ENCODE peak calls at places on chromosomes 13 and 19, in seven cellular contexts. O, Q, G, T, M, J and P are unnamed samples.

GRCh38 chr13:78323848-78324247 is 279.5 kb downstream of the POU4F1 start:
- DNase-seq in G (no peak), T (no peak), M (no peak), O (no peak), Q (no peak), J (no peak), P (no peak)

GRCh38 chr19:34236035-34236793 is 18.1 kb upstream of the GARRE1 start:
- DNase-seq in J (no peak), Q (no peak), O (no peak), T (no peak), M (peak; percentile 74), G (no peak), P (peak; percentile 82)

GRCh38 chr19:5665781-5666513 is 14.4 kb downstream of the MICOS13 start:
- DNase-seq in G (no peak), O (no peak), Q (no peak), T (no peak), J (peak; percentile 37), M (peak; percentile 52), P (peak; percentile 84)

GRCh38 chr13:106522898-106523525 is 12.4 kb downstream of the EFNB2 start:
- DNase-seq in Q (no peak), G (no peak), T (no peak), O (no peak), M (no peak), J (no peak), P (no peak)

GRCh38 chr19:35742121-35742724 is at the start of gene IGFLR1:
- DNase-seq in T (no peak), M (no peak), G (no peak), Q (no peak), O (no peak), J (peak; percentile 14), P (no peak)

GRCh38 chr19:4108767-4109625 is 14.9 kb downstream of the MAP2K2 start:
- DNase-seq in Q (no peak), O (no peak), M (no peak), G (no peak), J (no peak), T (no peak), P (no peak)

GRCh38 chr13:112643759-112644459 is 45.9 kb upstream of the ATP11A start:
- DNase-seq in G (no peak), T (no peak), O (no peak), M (no peak), Q (no peak), J (no peak), P (no peak)

GRCh38 chr13:78370231-78370630 is 233.1 kb downstream of the POU4F1 start:
- DNase-seq in T (no peak), Q (no peak), G (no peak), O (no peak), M (no peak), J (no peak), P (no peak)

GRCh38 chr19:46299004-46299509 is 2.2 kb downstream of the HIF3A start:
- DNase-seq in Q (no peak), J (no peak), T (no peak), M (peak; percentile 92), G (no peak), O (no peak), P (peak; percentile 50)

GRCh38 chr19:1560281-1560882 is 7.7 kb downstream of the MEX3D start:
- DNase-seq in O (no peak), T (no peak), G (no peak), M (no peak), Q (no peak), J (no peak), P (no peak)
- H3K79me1 ChIP-seq in O (peaks cover 50% of the 10 kb centered on the region), T (peaks cover 6% of the 10 kb centered on the region), G (peaks cover 37% of the 10 kb centered on the region), M (peaks cover 9% of the 10 kb centered on the region), Q (peaks cover 22% of the 10 kb centered on the region), J (no peaks in the 10 kb centered on the region), P (peaks cover 61% of the 10 kb centered on the region)

GRCh38 chr19:18861917-18862316 is 30.2 kb downstream of the UPF1 start:
- DNase-seq in T (no peak), J (no peak), M (no peak), O (no peak), G (no peak), Q (no peak), P (no peak)

GRCh38 chr19:18865106-18865972 is 30.6 kb downstream of the CERS1 start:
- DNase-seq in Q (no peak), T (no peak), M (no peak), O (no peak), G (no peak), J (peak; percentile 21), P (no peak)

GRCh38 chr19:18862976-18863842 is 31.4 kb downstream of the UPF1 start:
- DNase-seq in M (no peak), Q (no peak), G (no peak), O (no peak), J (no peak), T (no peak), P (no peak)

GRCh38 chr19:18865973-18866799 is 29.8 kb downstream of the CERS1 start:
- DNase-seq in O (peak; percentile 59), T (peak; percentile 81), Q (no peak), J (peak; percentile 77), G (peak; percentile 71), M (peak; percentile 54), P (peak; percentile 36)

GRCh38 chr19:18863843-18864362 is 32.1 kb downstream of the CERS1 start:
- DNase-seq in M (no peak), Q (no peak), G (no peak), T (no peak), O (no peak), J (no peak), P (no peak)
- H3K79me1 ChIP-seq in M (peaks cover 40% of the 10 kb centered on the region), Q (no peaks in the 10 kb centered on the region), G (no peaks in the 10 kb centered on the region), T (no peaks in the 10 kb centered on the region), O (peaks cover 8% of the 10 kb centered on the region), J (no peaks in the 10 kb centered on the region), P (peaks cover 15% of the 10 kb centered on the region)

GRCh38 chr13:24281188-24282008 is 28.0 kb upstream of the C1QTNF9 start:
- DNase-seq in G (no peak), M (no peak), O (no peak), Q (no peak), T (no peak), J (no peak), P (no peak)
- H3K79me1 ChIP-seq in G (no peaks in the 10 kb centered on the region), M (peaks cover 17% of the 10 kb centered on the region), O (peaks cover 1% of the 10 kb centered on the region), Q (no peaks in the 10 kb centered on the region), T (no peaks in the 10 kb centered on the region), J (no peaks in the 10 kb centered on the region), P (peaks cover 3% of the 10 kb centered on the region)

DNA sequence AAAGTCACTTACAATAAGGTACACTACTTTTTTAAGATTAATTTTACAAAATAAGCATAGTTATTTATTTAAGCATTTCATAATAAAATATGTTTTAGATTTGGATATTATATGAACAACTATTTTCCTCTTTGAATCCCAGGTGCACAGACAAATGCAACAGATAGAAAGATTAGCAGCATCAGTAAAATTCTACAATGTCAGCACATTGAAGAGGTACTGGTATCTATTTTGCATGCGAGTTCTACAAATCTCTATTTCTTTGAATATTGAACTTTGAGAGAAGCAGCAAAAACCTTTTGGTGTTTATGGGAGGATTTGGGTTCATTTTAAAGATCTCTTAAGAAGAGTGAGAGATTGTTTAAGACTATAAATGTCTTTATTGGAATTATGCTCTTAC is 558.6 kb upstream of the KLHL1 start:
- DNase-seq in G (no peak), M (no peak), J (no peak), T (no peak), O (no peak), Q (no peak), P (no peak)
- H3K79me1 ChIP-seq in G (no peaks in the 10 kb centered on the region), M (no peaks in the 10 kb centered on the region), J (no peaks in the 10 kb centered on the region), T (no peaks in the 10 kb centered on the region), O (no peaks in the 10 kb centered on the region), Q (no peaks in the 10 kb centered on the region), P (no peaks in the 10 kb centered on the region)

GRCh38 chr19:18490719-18491118 is 31.2 kb downstream of the ELL start:
- DNase-seq in O (no peak), T (no peak), Q (no peak), G (no peak), M (no peak), J (no peak), P (no peak)
- H3K79me1 ChIP-seq in O (peaks cover 8% of the 10 kb centered on the region), T (no peaks in the 10 kb centered on the region), Q (peaks cover 24% of the 10 kb centered on the region), G (peaks cover 30% of the 10 kb centered on the region), M (peaks cover 49% of the 10 kb centered on the region), J (no peaks in the 10 kb centered on the region), P (peaks cover 46% of the 10 kb centered on the region)

DNA sequence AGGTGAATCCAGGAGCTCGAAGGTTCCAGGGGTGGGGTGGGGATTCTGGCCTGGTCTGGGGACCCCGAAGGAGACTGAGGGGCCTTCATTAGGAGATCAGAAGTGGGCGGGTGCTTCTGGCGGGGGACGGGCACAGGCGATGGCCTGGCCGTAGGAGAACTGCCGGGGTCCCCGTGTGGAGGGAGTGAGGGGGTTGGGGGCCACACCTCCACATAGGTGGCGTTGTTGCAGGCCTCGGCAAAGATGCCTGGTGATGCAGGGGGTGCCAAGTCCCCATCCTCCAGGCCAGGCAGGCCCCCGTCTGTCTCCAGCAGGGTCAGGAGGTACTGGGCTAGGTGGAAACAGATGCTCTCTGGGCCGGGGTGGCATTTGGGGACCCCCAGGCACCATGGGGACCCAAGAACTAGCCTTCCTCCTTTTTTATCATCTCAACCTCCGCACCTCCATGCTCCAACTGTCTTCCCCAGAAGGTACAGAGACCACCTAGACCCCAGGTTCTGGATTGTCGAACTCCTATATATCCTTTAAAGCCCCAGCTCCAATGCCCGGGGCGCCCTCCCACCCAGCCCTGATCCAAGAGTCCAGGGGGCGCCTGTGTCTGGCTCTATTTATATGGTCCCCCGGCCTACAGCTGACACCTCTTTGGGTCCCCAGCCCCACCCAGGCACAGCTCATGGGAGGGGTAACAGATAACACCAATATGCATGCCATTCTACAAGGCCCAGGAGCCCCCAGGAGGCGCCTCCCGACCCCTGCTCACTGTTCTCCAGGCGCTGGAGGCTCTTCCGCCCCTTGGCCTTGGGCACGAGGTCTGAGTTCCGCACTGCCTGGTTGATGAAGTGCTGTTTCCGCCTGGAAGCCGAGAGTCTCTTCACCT is 8.2 kb downstream of the RNU6-9 start:
- DNase-seq in Q (no peak), M (no peak), T (no peak), G (no peak), J (no peak), O (no peak), P (no peak)
- H3K79me1 ChIP-seq in Q (no peaks in the 10 kb centered on the region), M (peaks cover 30% of the 10 kb centered on the region), T (peaks cover 6% of the 10 kb centered on the region), G (peaks cover 2% of the 10 kb centered on the region), J (no peaks in the 10 kb centered on the region), O (peaks cover 13% of the 10 kb centered on the region), P (peaks cover 12% of the 10 kb centered on the region)